ENCODE peak calls at places on chromosomes 11 and 22, in five cellular contexts. Z, B, F, D and L are unnamed samples.

GRCh38 chr22:20552450-20552894 is 45.1 kb downstream of the MED15 start:
- DNase-seq in B (no peak), D (no peak), Z (no peak), F (no peak), L (no peak)

GRCh38 chr11:126864934-126865333 is 135.6 kb downstream of the KIRREL3 start:
- DNase-seq in D (no peak), Z (no peak), F (no peak), B (no peak), L (no peak)

GRCh38 chr22:32313532-32313931 is 44.1 kb upstream of the RFPL3 start:
- DNase-seq in Z (no peak), F (no peak), B (no peak), D (no peak), L (no peak)

GRCh38 chr11:20207781-20208621 is 47.7 kb upstream of the DBX1 start:
- DNase-seq in F (no peak), B (no peak), Z (no peak), D (no peak), L (no peak)

GRCh38 chr11:69010361-69010891 is 2.6 kb downstream of the MRGPRF start:
- DNase-seq in Z (peak; percentile 43), D (no peak), B (no peak), F (no peak), L (no peak)

GRCh38 chr11:103731681-103732080 is 304.8 kb upstream of the DDI1 start:
- DNase-seq in B (no peak), F (no peak), Z (no peak), D (no peak), L (no peak)

GRCh38 chr11:124893781-124894401 is 3.8 kb downstream of the ROBO4 start:
- DNase-seq in Z (no peak), B (no peak), F (no peak), D (no peak), L (no peak)

GRCh38 chr11:117961896-117962295 is 24.3 kb upstream of the IL10RA start:
- DNase-seq in D (no peak), B (no peak), Z (no peak), F (no peak), L (no peak)

GRCh38 chr22:22882033-22882717 is 5.4 kb upstream of the IGLL5 start:
- DNase-seq in B (no peak), Z (no peak), D (no peak), F (no peak), L (peak; percentile 56)

GRCh38 chr11:57163160-57163868 is 18.4 kb upstream of the LRRC55 start:
- DNase-seq in Z (peak; percentile 11), D (no peak), B (no peak), F (no peak), L (no peak)

GRCh38 chr11:44010789-44011251 is 37.0 kb upstream of the ACCSL start:
- DNase-seq in F (no peak), Z (no peak), D (peak; percentile 12), B (no peak), L (no peak)

GRCh38 chr11:12083380-12083779 is 27.0 kb upstream of the MICAL2 start:
- DNase-seq in D (no peak), F (no peak), Z (no peak), B (no peak), L (peak; percentile 38)

GRCh38 chr22:38201371-38201717 is 450 bp upstream of the MAFF start:
- DNase-seq in F (no peak), D (no peak), Z (peak; percentile 48), B (no peak), L (no peak)

GRCh38 chr11:93559681-93560080 is 16.5 kb upstream of the SMCO4 start:
- DNase-seq in B (no peak), D (no peak), F (no peak), Z (no peak), L (no peak)

GRCh38 chr22:48898524-48899377 is 928.9 kb downstream of the BRD1 start:
- DNase-seq in Z (no peak), F (no peak), D (no peak), B (no peak), L (no peak)

GRCh38 chr11:46075168-46075567 is 46.1 kb downstream of the PHF21A start:
- DNase-seq in B (no peak), Z (no peak), D (peak; percentile 25), F (no peak), L (peak; percentile 39)

GRCh38 chr11:81159900-81160299 is 1573.8 kb downstream of the FAM181B start:
- DNase-seq in Z (no peak), D (no peak), B (no peak), F (no peak), L (no peak)

GRCh38 chr11:122101625-122102291 is 14.3 kb downstream of the BLID start:
- DNase-seq in F (no peak), D (peak; percentile 88), Z (peak; percentile 50), B (no peak), L (no peak)

GRCh38 chr11:127071606-127072005 is 71.0 kb upstream of the KIRREL3 start:
- DNase-seq in Z (no peak), D (no peak), F (no peak), B (no peak), L (no peak)

GRCh38 chr11:44016129-44016528 is 31.7 kb upstream of the ACCSL start:
- DNase-seq in Z (no peak), F (no peak), B (no peak), D (peak; percentile 57), L (no peak)

GRCh38 chr22:40526960-40527359 is 109.6 kb downstream of the MRTFA start:
- DNase-seq in Z (no peak), F (no peak), D (no peak), B (no peak), L (no peak)

GRCh38 chr11:78783301-78783700 is 208.6 kb upstream of the NARS2 start:
- DNase-seq in D (no peak), F (no peak), B (no peak), Z (no peak), L (no peak)

GRCh38 chr22:26168934-26169311 is 339 bp upstream of the SEZ6L start:
- DNase-seq in B (no peak), Z (peak; percentile 72), D (no peak), F (no peak), L (no peak)

GRCh38 chr11:122285444-122285843 is 169.4 kb upstream of the BLID start:
- DNase-seq in D (no peak), B (no peak), Z (no peak), F (no peak), L (no peak)

GRCh38 chr11:134938212-134938611 is 526.2 kb upstream of the B3GAT1 start:
- DNase-seq in Z (no peak), F (no peak), B (no peak), D (no peak), L (no peak)

GRCh38 chr11:67031791-67032561 is 9.0 kb downstream of the SYT12 start:
- DNase-seq in F (no peak), B (no peak), Z (no peak), D (peak; percentile 39), L (no peak)

GRCh38 chr11:39236916-39237315 is 2222.5 kb downstream of the LRRC4C start:
- DNase-seq in Z (no peak), F (no peak), D (no peak), B (no peak), L (no peak)

GRCh38 chr22:33519140-33519973 is 400.9 kb downstream of the LARGE1 start:
- DNase-seq in B (peak; percentile 13), F (no peak), D (no peak), Z (peak; percentile 72), L (peak; percentile 14)

GRCh38 chr22:22196833-22197477 is 47.6 kb upstream of the VPREB1 start:
- DNase-seq in F (no peak), Z (no peak), D (no peak), B (no peak), L (no peak)

GRCh38 chr11:124415356-124415923 is 9.2 kb downstream of the OR8B4 start:
- DNase-seq in B (peak; percentile 50), Z (peak; percentile 12), F (no peak), D (peak; percentile 29), L (peak; percentile 29)

GRCh38 chr11:96001037-96001436 is 77.1 kb upstream of the MTMR2 start:
- DNase-seq in F (no peak), B (no peak), Z (peak; percentile 37), D (peak; percentile 38), L (no peak)

GRCh38 chr11:34044664-34045485 is 6.7 kb upstream of the CAPRIN1 start:
- DNase-seq in B (no peak), F (no peak), Z (no peak), D (peak; percentile 92), L (peak; percentile 54)

GRCh38 chr11:61494341-61495038 is 14.1 kb upstream of the LRRC10B start:
- DNase-seq in D (no peak), F (no peak), Z (no peak), B (no peak), L (no peak)

GRCh38 chr11:73288873-73289707 is 17.0 kb downstream of the P2RY6 start:
- DNase-seq in B (peak; percentile 69), D (peak; percentile 90), F (peak; percentile 36), Z (peak; percentile 46), L (peak; percentile 92)

GRCh38 chr11:11849127-11849746 is 7.5 kb downstream of the USP47 start:
- DNase-seq in D (peak; percentile 56), F (peak; percentile 47), B (no peak), Z (peak; percentile 69), L (peak; percentile 86)